ENCODE peak calls at places on chromosomes 13 and 19, in six cellular contexts. J is GM12878, W is HCT116, L is HepG2, X is K562, R is H1. D is an unnamed sample.

GRCh38 chr19:952680-953500 is 27.1 kb downstream of the ARID3A start:
- DNase-seq in W (no peak), L (peak), X (peak), R (no peak), J (no peak), D (no peak)

GRCh38 chr13:40158218-40158617 is 502.8 kb downstream of the COG6 start:
- DNase-seq in X (no peak), L (no peak), J (no peak), R (no peak), W (no peak), D (no peak)

GRCh38 chr13:111623743-111624505 is 303.5 kb downstream of the TEX29 start:
- DNase-seq in J (no peak), X (no peak), L (no peak), W (no peak), R (peak), D (no peak)

GRCh38 chr19:15195381-15195964 is 5.3 kb downstream of the NOTCH3 start:
- DNase-seq in R (peak), W (no peak), J (no peak), L (no peak), X (peak), D (peak)

GRCh38 chr19:1130801-1131717 is 27.3 kb downstream of the GPX4 start:
- DNase-seq in R (no peak), W (no peak), L (no peak), X (no peak), J (no peak), D (no peak)

GRCh38 chr13:102233566-102234208 is 168.2 kb downstream of the FGF14 start:
- DNase-seq in W (no peak), J (no peak), X (no peak), R (no peak), L (no peak), D (no peak)

GRCh38 chr19:52941941-52942370 is 18.7 kb upstream of the ZNF888 start:
- DNase-seq in J (no peak), L (no peak), X (peak), W (no peak), R (peak), D (peak)

GRCh38 chr19:19461306-19461670 is 54.1 kb downstream of the TSSK6 start:
- DNase-seq in J (no peak), L (no peak), X (no peak), W (no peak), R (no peak), D (no peak)

GRCh38 chr13:20006206-20006605 is 47.7 kb downstream of the ZMYM2 start:
- DNase-seq in W (no peak), J (no peak), R (no peak), X (no peak), L (no peak), D (no peak)

GRCh38 chr19:28374971-28375370 is 838.0 kb downstream of the UQCRFS1 start:
- DNase-seq in R (no peak), X (no peak), L (no peak), W (no peak), J (no peak), D (no peak)

GRCh38 chr13:51946163-51946669 is 65.0 kb downstream of the ATP7B start:
- DNase-seq in J (no peak), R (no peak), X (no peak), W (no peak), L (no peak), D (no peak)

GRCh38 chr13:101115762-101116161 is 300.5 kb downstream of the NALCN start:
- DNase-seq in X (no peak), R (no peak), L (no peak), W (no peak), J (no peak), D (no peak)

GRCh38 chr19:8663920-8664670 is 33.7 kb downstream of the NFILZ start:
- DNase-seq in L (no peak), J (no peak), W (no peak), R (no peak), X (peak), D (no peak)

GRCh38 chr19:57773488-57773887 is 4.0 kb downstream of the ZNF586 start:
- DNase-seq in W (no peak), J (no peak), X (no peak), L (no peak), R (no peak), D (no peak)

GRCh38 chr13:20565120-20565736 is 1.7 kb upstream of the IFT88 start:
- DNase-seq in X (no peak), J (no peak), W (no peak), L (no peak), R (no peak), D (no peak)

GRCh38 chr13:39415003-39415402 is 188.0 kb downstream of the LHFPL6 start:
- DNase-seq in R (no peak), J (no peak), X (no peak), L (peak), W (no peak), D (no peak)

DNA sequence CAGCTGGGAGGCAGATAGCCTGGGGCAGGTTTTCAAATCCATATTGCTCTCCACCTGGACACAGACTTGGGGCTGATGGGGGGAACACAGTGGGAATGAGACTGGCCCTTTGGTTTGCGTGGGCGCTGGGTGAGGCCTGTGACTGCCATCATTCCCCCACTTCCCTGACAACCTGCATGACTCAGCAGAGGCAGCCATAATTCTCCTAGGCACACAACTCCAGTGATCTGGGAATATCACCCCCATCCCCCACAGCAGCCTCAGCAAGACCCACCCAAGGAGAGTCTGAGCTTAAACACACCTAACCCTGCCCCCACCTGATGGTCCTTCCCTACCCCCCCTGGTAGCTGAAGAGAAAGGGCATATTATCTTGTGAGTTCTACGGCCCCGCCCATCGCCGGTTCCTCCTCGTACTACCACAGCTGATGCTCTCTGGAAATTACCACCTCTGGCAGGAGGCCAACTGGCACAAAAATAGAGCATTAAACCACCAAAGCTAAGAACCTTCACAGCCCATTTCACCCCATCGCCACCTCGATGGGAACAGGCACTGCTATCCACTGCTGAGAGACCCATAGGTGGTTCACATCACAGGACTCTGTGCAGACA is 71.0 kb downstream of the RNF17 start:
- DNase-seq in W (no peak), J (no peak), X (no peak), L (no peak), R (no peak), D (no peak)
- TF ChIP-seq YY1 in W (no peak), J (no peak), X (no peak), L (no peak), R (no peak), D (no peak)

GRCh38 chr19:7346488-7346971 is 2.2 kb upstream of the ARHGEF18 start:
- DNase-seq in X (no peak), R (no peak), J (no peak), L (peak), W (no peak), D (no peak)
- H2AFZ ChIP-seq in X (no peak), R (no peak), J (no peak), L (no peak), W (no peak), D (no peak)

DNA sequence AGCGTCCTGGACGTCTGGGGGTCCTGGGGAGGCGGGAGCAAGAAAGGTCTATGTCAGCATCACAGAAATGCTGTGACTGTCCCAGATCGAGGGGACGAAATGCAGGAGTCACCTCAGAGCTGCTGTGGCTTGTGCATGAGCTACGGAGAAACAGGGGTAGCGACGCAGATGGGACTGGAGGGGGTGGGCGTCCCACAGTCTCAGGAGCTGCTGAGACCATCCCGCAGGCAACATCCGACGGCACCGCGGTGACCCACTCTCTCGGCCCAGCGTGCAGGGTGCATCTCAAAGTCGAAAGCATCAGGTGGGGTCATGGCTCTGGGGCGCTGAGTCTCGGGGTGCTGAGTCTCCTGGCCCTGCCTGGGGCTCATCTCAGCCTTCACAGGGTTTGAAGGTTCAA is 37.4 kb upstream of the C13orf46 start:
- DNase-seq in R (no peak), J (no peak), W (no peak), L (no peak), X (no peak), D (no peak)
- TF ChIP-seq YY1 in R (no peak), J (no peak), W (no peak), L (no peak), X (no peak), D (no peak)

DNA sequence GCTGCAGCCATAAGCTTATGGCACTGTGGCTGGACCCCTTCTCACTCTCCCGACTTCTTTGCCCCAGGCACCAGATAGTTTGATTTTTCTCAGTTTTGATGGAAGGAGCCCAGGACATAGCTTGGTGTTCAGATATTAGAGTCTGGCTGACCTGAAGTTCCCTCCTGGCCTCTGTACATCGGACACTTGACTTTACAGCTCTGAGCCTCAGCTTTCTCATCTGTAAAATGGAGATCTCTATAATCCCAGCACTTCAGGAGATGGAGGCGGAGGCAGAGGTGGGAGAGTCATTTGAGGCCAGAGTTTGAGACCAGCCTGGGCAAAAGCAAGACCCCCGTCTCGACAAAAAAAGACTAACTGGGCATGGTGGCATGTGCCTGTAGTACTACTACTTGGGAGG is 909 bp downstream of the CC2D1A start:
- DNase-seq in R (no peak), L (no peak), W (no peak), X (no peak), J (no peak), D (no peak)
- H2AFZ ChIP-seq in R (no peak), L (no peak), W (no peak), X (peak), J (no peak), D (peak)

DNA sequence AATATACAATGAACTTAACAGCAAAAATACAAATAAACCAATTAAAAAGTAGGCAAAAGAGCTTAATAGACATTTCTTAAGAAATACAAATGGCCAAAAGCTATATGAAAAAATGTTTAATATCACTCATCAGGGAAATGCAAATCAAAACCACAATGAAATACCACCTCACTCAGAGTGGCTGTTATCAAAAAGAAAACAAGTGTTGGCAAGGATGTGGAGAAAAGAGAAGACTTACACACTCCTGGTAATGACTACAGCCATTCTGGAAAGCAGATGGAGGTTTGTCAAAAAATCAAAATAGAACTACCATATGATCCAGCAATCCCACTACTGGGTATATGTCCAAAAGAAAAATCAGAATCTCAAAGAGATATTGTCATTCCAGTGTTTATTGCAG is 223.4 kb upstream of the SLC10A2 start:
- DNase-seq in L (no peak), X (no peak), W (no peak), R (no peak), J (no peak), D (no peak)
- TF ChIP-seq YY1 in L (no peak), X (no peak), W (no peak), R (no peak), J (no peak), D (no peak)

DNA sequence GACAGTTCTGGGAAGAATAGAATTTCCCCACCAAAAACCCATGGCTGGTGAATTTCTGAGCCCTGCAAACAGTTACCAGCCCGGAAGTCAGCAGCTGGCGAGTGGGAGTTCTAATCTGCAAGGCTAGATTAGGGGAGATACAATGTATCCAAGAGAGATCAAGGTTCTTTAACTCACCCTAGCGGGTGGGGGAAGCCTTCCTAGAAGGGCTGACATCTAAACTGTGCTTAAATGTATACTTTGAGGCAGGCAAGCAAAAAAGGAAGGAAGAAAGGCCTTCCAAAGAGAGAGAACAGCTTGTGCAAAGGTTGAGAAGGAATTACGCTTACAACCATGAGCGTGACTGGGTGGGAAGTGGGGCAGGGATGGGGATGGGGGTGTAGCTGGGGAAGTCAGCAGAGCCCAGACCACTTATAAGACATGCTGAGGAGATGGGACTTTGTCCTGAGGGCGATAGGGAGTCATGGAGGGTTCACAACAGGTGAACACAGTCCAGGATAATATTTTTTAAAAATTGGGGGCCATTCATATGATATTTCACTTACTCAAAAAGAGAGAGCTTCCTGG is 20.8 kb upstream of the ZNRF4 start:
- DNase-seq in R (no peak), X (peak), J (no peak), L (no peak), W (peak), D (no peak)
- H2AFZ ChIP-seq in R (no peak), X (peak), J (no peak), L (no peak), W (no peak), D (no peak)

D was measured in SK-N-SH.